ENCODE peak calls at places on chromosomes 1 and 21, in eight cellular contexts. B, W, F, V, Z, Q, X and N are unnamed samples.
A peak's percentile ranks its signal among the peaks of the same experiment; 100 is the strongest.

GRCh38 chr1:243465081-243465480 is 209.2 kb downstream of the SDCCAG8 start:
- DNase-seq in B (no peak), W (no peak), F (no peak), V (no peak), Z (no peak), Q (no peak), X (no peak), N (no peak)

GRCh38 chr1:32111040-32111628 is 3.3 kb downstream of the KPNA6 start:
- DNase-seq in B (no peak), W (no peak), F (no peak), V (peak; percentile 28), Z (no peak), Q (no peak), X (no peak), N (no peak)

GRCh38 chr1:247078315-247079140 is at the start of gene ZNF670:
- DNase-seq in B (peak; percentile 96), W (peak; percentile 52), F (peak; percentile 96), V (peak; percentile 59), Z (peak; percentile 93), Q (peak; percentile 97), X (peak; percentile 99), N (peak; percentile 71)

GRCh38 chr1:185559684-185560310 is 174.4 kb upstream of the HMCN1 start:
- DNase-seq in B (no peak), W (no peak), F (peak; percentile 37), V (peak; percentile 72), Z (peak; percentile 52), Q (no peak), X (peak; percentile 90), N (peak; percentile 60)

GRCh38 chr1:222974496-222974895 is 159.7 kb downstream of the DISP1 start:
- DNase-seq in B (no peak), W (no peak), F (no peak), V (no peak), Z (peak; percentile 96), Q (no peak), X (peak; percentile 23), N (no peak)

GRCh38 chr1:173475564-173476196 is 1.5 kb upstream of the PRDX6 start:
- DNase-seq in B (no peak), W (no peak), F (no peak), V (no peak), Z (peak; percentile 83), Q (no peak), X (no peak), N (no peak)

GRCh38 chr1:33342041-33342723 is 21.3 kb upstream of the A3GALT2 start:
- DNase-seq in B (peak; percentile 65), W (no peak), F (peak; percentile 80), V (peak; percentile 33), Z (peak; percentile 99), Q (peak; percentile 93), X (no peak), N (no peak)

GRCh38 chr1:203172184-203173115 is 3.2 kb downstream of the MYBPH start:
- DNase-seq in B (no peak), W (no peak), F (peak; percentile 61), V (no peak), Z (peak; percentile 30), Q (peak; percentile 41), X (peak; percentile 61), N (peak; percentile 27)

GRCh38 chr21:36347278-36347961 is 27.4 kb downstream of the MORC3 start:
- DNase-seq in B (no peak), W (no peak), F (no peak), V (no peak), Z (peak; percentile 54), Q (no peak), X (no peak), N (no peak)

GRCh38 chr1:62438163-62438562 is 1.3 kb downstream of the USP1 start:
- DNase-seq in B (no peak), W (no peak), F (no peak), V (no peak), Z (peak; percentile 10), Q (no peak), X (peak; percentile 18), N (no peak)

GRCh38 chr1:208209286-208209685 is 34.9 kb downstream of the PLXNA2 start:
- DNase-seq in B (no peak), W (no peak), F (no peak), V (no peak), Z (no peak), Q (no peak), X (no peak), N (no peak)

GRCh38 chr1:9838946-9839345 is 15.2 kb upstream of the CLSTN1 start:
- DNase-seq in B (no peak), W (no peak), F (no peak), V (no peak), Z (no peak), Q (peak; percentile 51), X (no peak), N (no peak)

GRCh38 chr1:239811211-239811902 is 280.3 kb upstream of the FMN2 start:
- DNase-seq in B (no peak), W (no peak), F (no peak), V (no peak), Z (peak; percentile 33), Q (no peak), X (peak; percentile 66), N (peak; percentile 2)

GRCh38 chr21:41726970-41727783 is 39.7 kb downstream of the RIPK4 start:
- DNase-seq in B (no peak), W (no peak), F (no peak), V (no peak), Z (peak; percentile 80), Q (peak; percentile 96), X (no peak), N (no peak)

GRCh38 chr1:100364731-100365130 is 12.4 kb downstream of the CDC14A start:
- DNase-seq in B (no peak), W (no peak), F (no peak), V (no peak), Z (no peak), Q (no peak), X (peak; percentile 65), N (no peak)

GRCh38 chr1:113153116-113153803 is 80.3 kb downstream of the LRIG2 start:
- DNase-seq in B (no peak), W (no peak), F (no peak), V (no peak), Z (peak; percentile 13), Q (no peak), X (no peak), N (no peak)

GRCh38 chr1:31575373-31576140 is 758 bp upstream of the TINAGL1 start:
- DNase-seq in B (peak; percentile 27), W (no peak), F (peak; percentile 83), V (no peak), Z (no peak), Q (no peak), X (no peak), N (no peak)

GRCh38 chr1:30322859-30323257 is 400.5 kb downstream of the MATN1 start:
- DNase-seq in B (no peak), W (no peak), F (no peak), V (no peak), Z (no peak), Q (peak; percentile 23), X (no peak), N (no peak)

GRCh38 chr1:50332941-50333594 is 90.2 kb downstream of the DMRTA2 start:
- DNase-seq in B (peak; percentile 34), W (no peak), F (peak; percentile 45), V (no peak), Z (peak; percentile 19), Q (no peak), X (peak; percentile 73), N (no peak)

GRCh38 chr1:167518331-167518700 is at the start of gene CD247:
- DNase-seq in B (no peak), W (no peak), F (no peak), V (no peak), Z (no peak), Q (no peak), X (peak; percentile 52), N (peak; percentile 79)

GRCh38 chr1:42841440-42842147 is 4.8 kb upstream of the ZNF691 start:
- DNase-seq in B (no peak), W (no peak), F (no peak), V (no peak), Z (no peak), Q (no peak), X (no peak), N (no peak)

DNA sequence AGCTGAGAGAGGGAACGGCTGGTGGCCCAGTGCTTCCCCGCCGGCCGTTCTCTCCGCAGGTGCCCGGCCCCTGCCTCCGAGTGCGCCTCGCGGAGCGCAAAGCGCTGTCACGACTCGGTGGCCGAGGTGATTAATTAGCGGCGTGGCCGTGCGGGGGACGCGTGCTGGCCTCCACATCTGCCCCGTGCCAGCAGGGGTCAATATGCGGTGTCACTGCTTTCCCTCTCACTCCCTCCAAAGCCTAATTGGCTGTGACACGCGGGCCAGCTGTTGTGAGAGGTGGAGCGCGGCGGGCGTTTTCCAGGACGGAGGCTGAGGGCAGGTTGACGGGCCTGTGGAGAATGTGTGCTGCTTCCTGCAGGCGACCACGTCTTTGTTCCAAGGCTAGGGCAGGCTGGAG is 239.0 kb downstream of the LMX1A start:
- DNase-seq in B (no peak), W (no peak), F (no peak), V (no peak), Z (peak; percentile 2), Q (no peak), X (no peak), N (no peak)
- H3K4me3 ChIP-seq in B (no peak overlapping the region), W (no peak overlapping the region), F (no peak overlapping the region), V (no peak overlapping the region), Z (no peak overlapping the region), Q (no peak overlapping the region), X (no peak overlapping the region), N (no peak overlapping the region)

DNA sequence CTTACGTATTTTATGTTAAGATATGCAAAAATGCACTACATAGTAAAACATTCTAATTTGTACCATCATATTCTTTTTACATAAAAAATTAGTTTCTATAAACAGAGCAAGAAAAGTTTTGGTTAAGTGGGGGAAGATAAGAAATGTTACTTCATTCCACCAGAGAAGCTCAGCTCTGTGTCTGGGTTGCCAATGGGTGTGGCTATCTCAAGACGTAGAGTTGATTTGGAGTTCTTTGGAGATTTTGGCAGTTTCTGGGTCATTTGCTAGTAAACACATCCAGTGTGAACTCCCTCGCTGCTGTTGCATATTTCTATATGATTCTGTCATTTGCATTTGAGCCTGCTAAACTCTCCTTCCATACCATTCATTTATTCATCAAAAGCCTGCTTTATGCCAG is 7.2 kb downstream of the RGL1 start:
- DNase-seq in B (no peak), W (no peak), F (no peak), V (no peak), Z (no peak), Q (no peak), X (no peak), N (no peak)
- H3K36me3 ChIP-seq in B (no peaks in the 10 kb centered on the region), W (no peaks in the 10 kb centered on the region), F (no peaks in the 10 kb centered on the region), V (no peaks in the 10 kb centered on the region), Z (no peaks in the 10 kb centered on the region), Q (no peaks in the 10 kb centered on the region), X (peaks cover 3% of the 10 kb centered on the region), N (no peaks in the 10 kb centered on the region)

GRCh38 chr1:26126321-26127084 is 14.9 kb downstream of the PDIK1L start:
- DNase-seq in B (no peak), W (no peak), F (peak; percentile 56), V (no peak), Z (peak; percentile 70), Q (no peak), X (peak; percentile 93), N (peak; percentile 89)
- H3K27ac ChIP-seq in B (no peak overlapping the region), W (peak overlapping the region; percentile 88), F (no peak overlapping the region), V (peak overlapping the region; percentile 27), Z (no peak overlapping the region), Q (no peak overlapping the region), X (peak overlapping the region; percentile 62), N (peak overlapping the region; percentile 55)

DNA sequence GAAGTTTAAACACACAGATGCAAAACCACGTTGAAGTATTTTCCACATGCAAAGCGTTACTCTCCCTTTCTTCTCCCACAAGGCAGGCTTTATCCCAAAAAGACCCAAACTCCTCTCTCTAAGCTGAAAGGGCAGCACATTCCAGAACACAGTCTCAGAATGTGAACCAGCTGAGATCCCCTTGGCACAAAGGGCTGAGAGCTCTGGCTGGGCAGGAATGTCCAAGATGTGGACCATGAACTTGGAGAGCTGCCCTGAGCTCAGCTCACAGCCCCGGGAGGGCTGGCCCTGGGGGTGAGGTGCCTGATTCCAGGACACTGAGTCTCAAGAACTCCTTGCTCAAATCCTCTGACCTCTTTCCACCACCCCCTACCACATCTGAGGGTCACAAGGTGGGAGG is 11.7 kb downstream of the ALDH4A1 start:
- DNase-seq in B (no peak), W (no peak), F (no peak), V (no peak), Z (peak; percentile 62), Q (peak; percentile 85), X (no peak), N (peak; percentile 4)
- H3K4me3 ChIP-seq in B (no peak overlapping the region), W (no peak overlapping the region), F (no peak overlapping the region), V (no peak overlapping the region), Z (no peak overlapping the region), Q (no peak overlapping the region), X (no peak overlapping the region), N (no peak overlapping the region)